ENCODE peak calls at places on chromosomes 13 and 19, in five cellular contexts. A is K562, D is HepG2, Y is GM12878, P is H1. B is an unnamed sample.

GRCh38 chr13:51501592-51502205 is 48.9 kb upstream of the INTS6 start:
- DNase-seq in A (no peak), D (no peak), Y (no peak), P (no peak), B (no peak)

GRCh38 chr13:102825921-102826706 is 19.7 kb upstream of the ERCC5 start:
- DNase-seq in A (no peak), D (no peak), Y (no peak), P (no peak), B (no peak)

GRCh38 chr19:17172624-17173345 is 42.4 kb upstream of the USE1 start:
- DNase-seq in A (no peak), D (no peak), Y (no peak), P (no peak), B (no peak)

GRCh38 chr19:9741476-9742171 is 26.9 kb downstream of the ZNF846 start:
- DNase-seq in A (no peak), D (no peak), Y (no peak), P (no peak), B (no peak)

GRCh38 chr19:17680235-17680722 is 7.9 kb downstream of the UNC13A start:
- DNase-seq in A (peak), D (no peak), Y (peak), P (no peak), B (no peak)

GRCh38 chr13:40613192-40613818 is 53.1 kb downstream of the FOXO1 start:
- DNase-seq in A (no peak), D (no peak), Y (peak), P (no peak), B (no peak)

GRCh38 chr19:49070416-49070815 is 2.1 kb downstream of the KCNA7 start:
- DNase-seq in A (no peak), D (no peak), Y (no peak), P (no peak), B (no peak)

GRCh38 chr13:96027496-96027895 is 25.7 kb downstream of the UGGT2 start:
- DNase-seq in A (no peak), D (no peak), Y (no peak), P (no peak), B (no peak)

GRCh38 chr13:109756778-109757177 is 29.6 kb downstream of the IRS2 start:
- DNase-seq in A (no peak), D (no peak), Y (no peak), P (no peak), B (no peak)

GRCh38 chr13:51502206-51502651 is 49.4 kb upstream of the INTS6 start:
- DNase-seq in A (no peak), D (no peak), Y (peak), P (no peak), B (no peak)

GRCh38 chr13:86051134-86052103 is 252.2 kb upstream of the SLITRK6 start:
- DNase-seq in A (no peak), D (no peak), Y (no peak), P (no peak), B (no peak)
- TF ChIP-seq GABPA in A (no peak), D (no peak), Y (no peak), P (no peak), B (no peak)

GRCh38 chr13:33227927-33228644 is 57.5 kb downstream of the STARD13 start:
- DNase-seq in A (no peak), D (no peak), Y (no peak), P (no peak), B (no peak)
- H2AFZ ChIP-seq in A (no peak), D (no peak), Y (peak), P (no peak), B (no peak)

GRCh38 chr13:77833331-77833863 is 85.2 kb downstream of the EDNRB start:
- DNase-seq in A (no peak), D (no peak), Y (no peak), P (no peak), B (no peak)
- TF ChIP-seq GABPA in A (no peak), D (no peak), Y (no peak), P (no peak), B (no peak)

GRCh38 chr13:93002071-93002470 is 224.5 kb upstream of the GPC6 start:
- DNase-seq in A (no peak), D (no peak), Y (no peak), P (no peak), B (no peak)
- H2AFZ ChIP-seq in A (no peak), D (no peak), Y (no peak), P (no peak), B (no peak)